ENCODE peak calls at places on chromosomes 13 and 19, in four cellular contexts. One of them, this sample, is unnamed.

GRCh38 chr13:66102864-66103263 is 1127.3 kb downstream of the PCDH9 start:
- DNase-seq in anterior cingulate cortex: no peak
- DNase-seq in fibroblast of villous mesenchyme: no peak
- DNase-seq in HTR-8/SVneo: no peak
- DNase-seq in this sample: no peak

GRCh38 chr13:80599765-80600164 is 258.8 kb upstream of the SPRY2 start:
- DNase-seq in HTR-8/SVneo: no peak
- DNase-seq in fibroblast of villous mesenchyme: no peak
- DNase-seq in anterior cingulate cortex: no peak
- DNase-seq in this sample: no peak

GRCh38 chr19:4732680-4733114 is 9.1 kb upstream of the DPP9 start:
- DNase-seq in anterior cingulate cortex: no peak
- DNase-seq in fibroblast of villous mesenchyme: peak; percentile 63
- DNase-seq in HTR-8/SVneo: peak; percentile 67
- DNase-seq in this sample: no peak

GRCh38 chr13:51590966-51591627 is 6.8 kb downstream of the WDFY2 start:
- DNase-seq in HTR-8/SVneo: peak; percentile 55
- DNase-seq in anterior cingulate cortex: no peak
- DNase-seq in fibroblast of villous mesenchyme: peak; percentile 98
- DNase-seq in this sample: no peak

GRCh38 chr19:47676811-47677210 is 36.4 kb upstream of the EHD2 start:
- DNase-seq in anterior cingulate cortex: no peak
- DNase-seq in fibroblast of villous mesenchyme: no peak
- DNase-seq in HTR-8/SVneo: no peak
- DNase-seq in this sample: no peak

GRCh38 chr19:50290775-50291174 is 38.4 kb downstream of the KCNC3 start:
- DNase-seq in fibroblast of villous mesenchyme: no peak
- DNase-seq in anterior cingulate cortex: no peak
- DNase-seq in HTR-8/SVneo: no peak
- DNase-seq in this sample: no peak

GRCh38 chr19:4009990-4010807 is 2.7 kb downstream of the PIAS4 start:
- DNase-seq in anterior cingulate cortex: no peak
- DNase-seq in HTR-8/SVneo: no peak
- DNase-seq in fibroblast of villous mesenchyme: peak; percentile 62
- DNase-seq in this sample: no peak

GRCh38 chr19:56566904-56567273 is 379 bp upstream of the ZNF470 start:
- DNase-seq in anterior cingulate cortex: peak; percentile 71
- DNase-seq in HTR-8/SVneo: peak; percentile 6
- DNase-seq in fibroblast of villous mesenchyme: no peak
- DNase-seq in this sample: no peak

GRCh38 chr13:27578121-27579030 is 42.0 kb downstream of the LNX2 start:
- DNase-seq in fibroblast of villous mesenchyme: peak; percentile 62
- DNase-seq in anterior cingulate cortex: no peak
- DNase-seq in HTR-8/SVneo: no peak
- DNase-seq in this sample: no peak

GRCh38 chr19:51143486-51143885 is 1.4 kb downstream of the SIGLEC7 start:
- DNase-seq in anterior cingulate cortex: no peak
- DNase-seq in HTR-8/SVneo: no peak
- DNase-seq in fibroblast of villous mesenchyme: no peak
- DNase-seq in this sample: no peak

GRCh38 chr19:18514800-18515682 is 6.8 kb downstream of the ELL start:
- DNase-seq in fibroblast of villous mesenchyme: peak; percentile 96
- DNase-seq in anterior cingulate cortex: no peak
- DNase-seq in HTR-8/SVneo: no peak
- DNase-seq in this sample: no peak

GRCh38 chr13:111006508-111007031 is 91.7 kb upstream of the ANKRD10 start:
- DNase-seq in fibroblast of villous mesenchyme: peak; percentile 88
- DNase-seq in HTR-8/SVneo: no peak
- DNase-seq in anterior cingulate cortex: no peak
- DNase-seq in this sample: no peak

GRCh38 chr19:10683064-10683426 is 18.2 kb upstream of the QTRT1 start:
- DNase-seq in fibroblast of villous mesenchyme: no peak
- DNase-seq in anterior cingulate cortex: no peak
- DNase-seq in HTR-8/SVneo: no peak
- DNase-seq in this sample: no peak

GRCh38 chr13:28326081-28326480 is 168.8 kb downstream of the FLT1 start:
- DNase-seq in anterior cingulate cortex: no peak
- DNase-seq in fibroblast of villous mesenchyme: no peak
- DNase-seq in HTR-8/SVneo: no peak
- DNase-seq in this sample: no peak

GRCh38 chr13:64158910-64159309 is 2743.3 kb upstream of the PCDH20 start:
- DNase-seq in fibroblast of villous mesenchyme: peak; percentile 23
- DNase-seq in anterior cingulate cortex: no peak
- DNase-seq in HTR-8/SVneo: no peak
- DNase-seq in this sample: no peak

GRCh38 chr13:84648069-84648640 is 765.9 kb upstream of the SLITRK1 start:
- DNase-seq in HTR-8/SVneo: no peak
- DNase-seq in anterior cingulate cortex: no peak
- DNase-seq in fibroblast of villous mesenchyme: no peak
- DNase-seq in this sample: no peak

GRCh38 chr13:78030351-78030750 is 111.7 kb upstream of the EDNRB start:
- DNase-seq in anterior cingulate cortex: no peak
- DNase-seq in fibroblast of villous mesenchyme: no peak
- DNase-seq in HTR-8/SVneo: no peak
- DNase-seq in this sample: no peak

GRCh38 chr19:45069056-45069455 is 7.2 kb downstream of the ZNF296 start:
- DNase-seq in fibroblast of villous mesenchyme: peak; percentile 36
- DNase-seq in anterior cingulate cortex: no peak
- DNase-seq in HTR-8/SVneo: no peak
- DNase-seq in this sample: no peak

GRCh38 chr13:99250977-99251825 is 7.0 kb downstream of the GPR18 start:
- DNase-seq in fibroblast of villous mesenchyme: no peak
- DNase-seq in HTR-8/SVneo: no peak
- DNase-seq in anterior cingulate cortex: no peak
- DNase-seq in this sample: no peak

GRCh38 chr13:21395953-21396352 is 63.1 kb downstream of the ZDHHC20 start:
- DNase-seq in anterior cingulate cortex: no peak
- DNase-seq in HTR-8/SVneo: no peak
- DNase-seq in fibroblast of villous mesenchyme: no peak
- DNase-seq in this sample: no peak

GRCh38 chr19:50500060-50500752 is 10.8 kb downstream of the JOSD2 start:
- DNase-seq in fibroblast of villous mesenchyme: no peak
- DNase-seq in anterior cingulate cortex: peak; percentile 36
- DNase-seq in HTR-8/SVneo: no peak
- DNase-seq in this sample: no peak

GRCh38 chr13:103187621-103188020 is 121.4 kb upstream of the SLC10A2 start:
- DNase-seq in HTR-8/SVneo: no peak
- DNase-seq in anterior cingulate cortex: no peak
- DNase-seq in fibroblast of villous mesenchyme: no peak
- DNase-seq in this sample: no peak

GRCh38 chr19:16073988-16074387 is 2.3 kb upstream of the TPM4 start:
- DNase-seq in anterior cingulate cortex: no peak
- DNase-seq in fibroblast of villous mesenchyme: no peak
- DNase-seq in HTR-8/SVneo: no peak
- DNase-seq in this sample: no peak

GRCh38 chr19:55486971-55487883 is 1.0 kb upstream of the SSC5D start:
- DNase-seq in fibroblast of villous mesenchyme: peak; percentile 89
- DNase-seq in anterior cingulate cortex: no peak
- DNase-seq in HTR-8/SVneo: no peak
- DNase-seq in this sample: peak; percentile 23

GRCh38 chr19:17580470-17581000 is 25.1 kb downstream of the COLGALT1 start:
- DNase-seq in HTR-8/SVneo: no peak
- DNase-seq in fibroblast of villous mesenchyme: no peak
- DNase-seq in anterior cingulate cortex: no peak
- DNase-seq in this sample: no peak

GRCh38 chr19:29380581-29380980 is 145.2 kb upstream of the VSTM2B start:
- DNase-seq in HTR-8/SVneo: no peak
- DNase-seq in anterior cingulate cortex: no peak
- DNase-seq in fibroblast of villous mesenchyme: no peak
- DNase-seq in this sample: no peak

GRCh38 chr13:98959299-98959698 is 18.6 kb downstream of the DOCK9 start:
- DNase-seq in anterior cingulate cortex: no peak
- DNase-seq in fibroblast of villous mesenchyme: no peak
- DNase-seq in HTR-8/SVneo: no peak
- DNase-seq in this sample: no peak

GRCh38 chr19:34316741-34317241 is 48.2 kb upstream of the GPI start:
- DNase-seq in anterior cingulate cortex: no peak
- DNase-seq in fibroblast of villous mesenchyme: peak; percentile 70
- DNase-seq in HTR-8/SVneo: peak; percentile 32
- DNase-seq in this sample: no peak

GRCh38 chr13:107928762-107929161 is 286.6 kb downstream of the LIG4 start:
- DNase-seq in fibroblast of villous mesenchyme: no peak
- DNase-seq in anterior cingulate cortex: no peak
- DNase-seq in HTR-8/SVneo: no peak
- DNase-seq in this sample: no peak

GRCh38 chr19:49746206-49746958 is 16.7 kb downstream of the TSKS start:
- DNase-seq in HTR-8/SVneo: no peak
- DNase-seq in anterior cingulate cortex: no peak
- DNase-seq in fibroblast of villous mesenchyme: peak; percentile 69
- DNase-seq in this sample: no peak

GRCh38 chr13:20306039-20306438 is 73.9 kb upstream of the GJB6 start:
- DNase-seq in fibroblast of villous mesenchyme: no peak
- DNase-seq in anterior cingulate cortex: no peak
- DNase-seq in HTR-8/SVneo: no peak
- DNase-seq in this sample: no peak

This sample was measured in keratinocyte.